ENCODE peak calls at places on chromosomes 12 and 14, in nine cellular contexts. C is NCI-H345; Q is CD4-positive, alpha-beta T cell; A is NCI-H1436; R is kidney glomerular epithelial cell; H is COR-L47; E is AG10803; U is retina; N is NCI-H146. F is an unnamed sample.

GRCh38 chr12:127767631-127768030 is 499.3 kb upstream of the TMEM132C start:
- DNase-seq in E (no peak), H (no peak), Q (no peak), C (no peak), A (no peak), U (peak; percentile 32), R (no peak), N (no peak), F (no peak)

GRCh38 chr14:77475432-77476115 is 17.7 kb downstream of the AHSA1 start:
- DNase-seq in H (no peak), N (no peak), R (no peak), U (no peak), Q (no peak), E (no peak), C (no peak), A (no peak), F (no peak)

GRCh38 chr12:105190530-105190929 is 45.4 kb downstream of the APPL2 start:
- DNase-seq in R (no peak), A (no peak), C (no peak), Q (no peak), E (no peak), U (no peak), H (no peak), N (no peak), F (no peak)

GRCh38 chr14:37230551-37231194 is 32.9 kb downstream of the MIPOL1 start:
- DNase-seq in U (no peak), A (peak; percentile 80), E (peak; percentile 71), N (peak; percentile 65), R (peak; percentile 70), C (peak; percentile 77), H (peak; percentile 75), Q (no peak), F (peak; percentile 82)

GRCh38 chr12:56220611-56221232 is 1.0 kb downstream of the RNF41 start:
- DNase-seq in E (peak; percentile 80), R (peak; percentile 25), U (no peak), N (no peak), H (no peak), C (no peak), A (no peak), Q (no peak), F (no peak)

GRCh38 chr12:95300286-95300685 is 82.7 kb downstream of the VEZT start:
- DNase-seq in A (no peak), Q (no peak), C (no peak), E (no peak), U (no peak), H (no peak), N (no peak), R (no peak), F (no peak)

GRCh38 chr12:52907092-52907810 is 2.4 kb upstream of the KRT8 start:
- DNase-seq in C (peak; percentile 86), N (peak; percentile 84), U (no peak), A (peak; percentile 39), Q (no peak), H (peak; percentile 92), R (no peak), E (no peak), F (peak; percentile 73)

GRCh38 chr14:28467611-28468010 is 299.0 kb upstream of the FOXG1 start:
- DNase-seq in H (no peak), Q (no peak), C (peak; percentile 21), N (peak; percentile 66), E (no peak), A (no peak), R (no peak), U (no peak), F (no peak)

GRCh38 chr12:10361084-10361483 is 28.8 kb downstream of the KLRK1 start:
- DNase-seq in U (peak; percentile 8), Q (no peak), A (peak; percentile 31), E (no peak), C (peak; percentile 20), R (no peak), H (no peak), N (peak; percentile 75), F (peak; percentile 34)

GRCh38 chr12:6116481-6117021 is 7.9 kb downstream of the VWF start:
- DNase-seq in C (no peak), U (no peak), A (no peak), E (no peak), R (no peak), Q (no peak), N (no peak), H (no peak), F (no peak)

GRCh38 chr12:9992296-9992695 is 6.6 kb downstream of the CLEC1B start:
- DNase-seq in R (no peak), C (no peak), E (no peak), Q (no peak), N (no peak), H (no peak), A (no peak), U (no peak), F (no peak)

GRCh38 chr14:104345316-104346111 is 207.1 kb downstream of the KIF26A start:
- DNase-seq in A (no peak), C (peak; percentile 91), R (no peak), N (peak; percentile 17), H (peak; percentile 92), U (no peak), E (no peak), Q (no peak), F (no peak)

GRCh38 chr14:102187044-102187443 is 47.3 kb downstream of the WDR20 start:
- DNase-seq in C (no peak), R (peak; percentile 76), E (peak; percentile 84), Q (no peak), U (no peak), A (no peak), H (no peak), N (no peak), F (no peak)

GRCh38 chr12:131912526-131913274 is 16.4 kb upstream of the PUS1 start:
- DNase-seq in U (peak; percentile 1), R (peak; percentile 43), C (no peak), A (no peak), Q (no peak), N (no peak), H (peak; percentile 65), E (peak; percentile 80), F (no peak)

GRCh38 chr14:104361921-104362681 is 217.5 kb upstream of the C14orf180 start:
- DNase-seq in A (no peak), N (no peak), H (no peak), R (no peak), C (no peak), Q (no peak), E (no peak), U (peak; percentile 4), F (no peak)

GRCh38 chr14:72907886-72908285 is 14.0 kb upstream of the DPF3 start:
- DNase-seq in R (no peak), H (no peak), C (no peak), U (no peak), A (no peak), N (peak; percentile 45), E (peak; percentile 48), Q (no peak), F (no peak)

GRCh38 chr12:56224954-56225353 is 812 bp downstream of the NABP2 start:
- DNase-seq in U (no peak), E (no peak), R (no peak), Q (no peak), A (no peak), N (no peak), C (no peak), H (no peak), F (no peak)

GRCh38 chr14:74846968-74847549 is 28.9 kb downstream of the PROX2 start:
- DNase-seq in E (peak; percentile 64), N (no peak), U (no peak), A (no peak), H (no peak), Q (no peak), C (no peak), R (no peak), F (no peak)